ENCODE peak calls at places on chromosomes 12 and 14, in ten cellular contexts. V, W, Z, R, C, F, Y, A, H and Q are unnamed samples.

GRCh38 chr14:101575581-101575980 is 14.3 kb downstream of the DIO3 start:
- DNase-seq in V (no peak), W (no peak), Z (no peak), R (no peak), C (no peak), F (no peak), Y (no peak), A (no peak), H (no peak), Q (no peak)

GRCh38 chr14:89225607-89226006 is 191.4 kb downstream of the FOXN3 start:
- DNase-seq in V (no peak), W (no peak), Z (no peak), R (no peak), C (no peak), F (no peak), Y (no peak), A (no peak), H (no peak), Q (no peak)

GRCh38 chr12:98758331-98758730 is 113.2 kb downstream of the APAF1 start:
- DNase-seq in V (no peak), W (peak; percentile 70), Z (no peak), R (peak; percentile 45), C (no peak), F (peak; percentile 27), Y (no peak), A (no peak), H (peak; percentile 64), Q (no peak)

GRCh38 chr12:13039557-13039956 is 4.6 kb upstream of the FAM234B start:
- DNase-seq in V (no peak), W (no peak), Z (no peak), R (no peak), C (no peak), F (no peak), Y (no peak), A (no peak), H (no peak), Q (no peak)

GRCh38 chr12:50207424-50207823 is 40.3 kb upstream of the CERS5 start:
- DNase-seq in V (no peak), W (no peak), Z (no peak), R (no peak), C (no peak), F (no peak), Y (no peak), A (no peak), H (no peak), Q (no peak)

GRCh38 chr14:22039938-22040780 is 366.5 kb upstream of the OR4E1 start:
- DNase-seq in V (no peak), W (no peak), Z (peak; percentile 13), R (no peak), C (no peak), F (no peak), Y (no peak), A (no peak), H (no peak), Q (no peak)

GRCh38 chr12:108816652-108817335 is 40.6 kb downstream of the SSH1 start:
- DNase-seq in V (no peak), W (no peak), Z (no peak), R (peak; percentile 55), C (no peak), F (no peak), Y (no peak), A (no peak), H (no peak), Q (no peak)

GRCh38 chr12:204261-204678 is 9.7 kb downstream of the SLC6A12 start:
- DNase-seq in V (no peak), W (no peak), Z (no peak), R (no peak), C (no peak), F (no peak), Y (no peak), A (no peak), H (no peak), Q (no peak)

GRCh38 chr12:26848156-26848825 is 15.3 kb upstream of the ITPR2 start:
- DNase-seq in V (peak; percentile 56), W (no peak), Z (peak; percentile 91), R (no peak), C (no peak), F (no peak), Y (no peak), A (no peak), H (no peak), Q (no peak)